ENCODE peak calls at places on chromosomes 5 and 9, in five cellular contexts. D is stomach, G is fibroblast of lung, W is tibial nerve, N is ovary. Y is an unnamed sample.

GRCh38 chr9:98288876-98289275 is 33.4 kb upstream of the TBC1D2 start:
- DNase-seq in N (no peak), D (no peak), W (no peak), G (no peak), Y (no peak)

GRCh38 chr9:73680831-73681230 is 529.2 kb downstream of the ANXA1 start:
- DNase-seq in W (no peak), G (no peak), N (no peak), D (no peak), Y (peak)

GRCh38 chr5:170427672-170428236 is 38.6 kb upstream of the KCNMB1 start:
- DNase-seq in G (no peak), W (no peak), D (no peak), N (no peak), Y (peak)

GRCh38 chr5:176589039-176589769 is 20.8 kb downstream of the GPRIN1 start:
- DNase-seq in N (no peak), G (no peak), D (no peak), W (no peak), Y (no peak)

GRCh38 chr9:135617991-135618411 is 21.3 kb downstream of the GLT6D1 start:
- DNase-seq in G (no peak), D (no peak), W (no peak), N (no peak), Y (no peak)

GRCh38 chr5:2750026-2750757 is 1.3 kb downstream of the IRX2 start:
- DNase-seq in N (no peak), W (no peak), D (no peak), G (no peak), Y (no peak)

GRCh38 chr5:154288145-154288544 is 97.6 kb downstream of the GALNT10 start:
- DNase-seq in W (peak), G (peak), D (peak), N (peak), Y (peak)

GRCh38 chr9:36876056-36876455 is 158.0 kb downstream of the PAX5 start:
- DNase-seq in D (no peak), G (no peak), W (no peak), N (no peak), Y (no peak)

GRCh38 chr9:336039-336438 is 121.4 kb downstream of the DOCK8 start:
- DNase-seq in W (no peak), D (peak), N (no peak), G (no peak), Y (no peak)

GRCh38 chr5:73380052-73380451 is 68.5 kb downstream of the FOXD1 start:
- DNase-seq in W (peak), N (no peak), D (no peak), G (peak), Y (no peak)

GRCh38 chr9:77839459-77840140 is 191.5 kb upstream of the GNA14 start:
- DNase-seq in D (no peak), W (no peak), G (peak), N (no peak), Y (peak)

GRCh38 chr5:10757043-10757442 is 4.0 kb downstream of the DAP start:
- DNase-seq in W (no peak), N (no peak), G (no peak), D (no peak), Y (no peak)

GRCh38 chr5:10760033-10760975 is 730 bp downstream of the DAP start:
- DNase-seq in W (peak), N (no peak), G (peak), D (peak), Y (peak)

GRCh38 chr5:10756539-10756938 is 4.5 kb downstream of the DAP start:
- DNase-seq in W (no peak), D (no peak), G (peak), N (no peak), Y (peak)

GRCh38 chr5:10760976-10761841 is at the start of gene DAP:
- DNase-seq in W (peak), N (peak), G (peak), D (peak), Y (peak)

DNA sequence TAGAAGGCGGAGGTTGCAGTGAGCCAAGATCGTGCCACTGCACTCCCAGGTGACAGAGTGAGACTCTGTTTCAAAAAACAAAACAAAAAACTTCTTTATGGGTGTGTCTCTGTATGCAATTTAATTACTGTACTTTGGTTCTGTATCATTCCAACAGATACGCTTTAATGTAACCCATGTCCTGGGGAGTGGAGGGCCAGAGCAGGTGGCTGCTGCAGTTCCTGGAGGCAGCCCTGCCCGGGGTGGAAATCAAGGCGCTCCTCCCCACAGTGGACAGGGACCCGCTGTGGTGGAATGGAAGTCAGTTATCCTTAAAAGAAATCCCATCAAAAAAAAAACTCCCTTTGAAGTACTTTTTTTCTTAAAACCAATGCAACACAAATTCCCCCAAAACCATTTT is 1.9 kb downstream of the DAP start:
- DNase-seq in G (no peak), D (no peak), N (no peak), W (no peak), Y (no peak)
- H3K4me3 ChIP-seq in G (peak), D (peak), N (no peak), W (no peak), Y (no peak)

GRCh38 chr9:93861736-93862358 is 93.3 kb downstream of the BARX1 start:
- DNase-seq in W (no peak), N (no peak), G (no peak), D (no peak), Y (no peak)
- TF ChIP-seq CTCF in W (no peak), N (no peak), G (no peak), D (no peak), Y (no peak)

DNA sequence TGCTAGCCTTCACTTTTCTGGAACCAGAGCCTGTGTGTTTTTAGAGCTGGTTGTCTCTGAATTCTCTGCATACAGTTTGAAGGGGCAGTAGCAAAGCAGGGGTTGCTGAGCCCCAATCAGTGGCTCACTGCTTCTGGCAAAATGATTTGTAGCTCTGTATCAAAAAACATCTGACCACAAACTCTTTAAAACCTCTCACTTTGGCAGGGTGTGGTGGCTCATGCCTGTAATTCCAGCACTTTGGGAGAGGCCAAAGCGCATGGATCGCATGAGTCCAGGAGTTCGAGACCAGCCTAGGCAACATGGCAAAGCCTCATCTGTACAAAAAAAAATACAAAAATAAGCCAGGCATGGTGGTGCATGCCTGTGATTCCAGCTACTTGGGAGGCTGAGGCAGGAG is 28.3 kb upstream of the APC start:
- DNase-seq in W (no peak), G (peak), N (no peak), D (no peak), Y (no peak)
- H3K4me3 ChIP-seq in W (no peak), G (peak), N (no peak), D (peak), Y (no peak)

GRCh38 chr9:128770286-128770685 is 1.4 kb downstream of the ZER1 start:
- DNase-seq in N (no peak), W (no peak), D (no peak), G (no peak), Y (no peak)

GRCh38 chr9:128762664-128763449 is 8.9 kb downstream of the ZER1 start:
- DNase-seq in D (no peak), N (no peak), G (no peak), W (no peak), Y (peak)

GRCh38 chr9:128768581-128768980 is 3.1 kb downstream of the ZER1 start:
- DNase-seq in N (no peak), D (no peak), G (no peak), W (no peak), Y (no peak)

GRCh38 chr9:128764361-128764760 is 7.4 kb downstream of the ZER1 start:
- DNase-seq in G (no peak), W (no peak), D (no peak), N (no peak), Y (no peak)

GRCh38 chr9:128765499-128765898 is 6.2 kb downstream of the ZER1 start:
- DNase-seq in D (no peak), G (no peak), W (no peak), N (no peak), Y (no peak)
- TF ChIP-seq CTCF in D (no peak), G (no peak), W (no peak), N (no peak), Y (no peak)

DNA sequence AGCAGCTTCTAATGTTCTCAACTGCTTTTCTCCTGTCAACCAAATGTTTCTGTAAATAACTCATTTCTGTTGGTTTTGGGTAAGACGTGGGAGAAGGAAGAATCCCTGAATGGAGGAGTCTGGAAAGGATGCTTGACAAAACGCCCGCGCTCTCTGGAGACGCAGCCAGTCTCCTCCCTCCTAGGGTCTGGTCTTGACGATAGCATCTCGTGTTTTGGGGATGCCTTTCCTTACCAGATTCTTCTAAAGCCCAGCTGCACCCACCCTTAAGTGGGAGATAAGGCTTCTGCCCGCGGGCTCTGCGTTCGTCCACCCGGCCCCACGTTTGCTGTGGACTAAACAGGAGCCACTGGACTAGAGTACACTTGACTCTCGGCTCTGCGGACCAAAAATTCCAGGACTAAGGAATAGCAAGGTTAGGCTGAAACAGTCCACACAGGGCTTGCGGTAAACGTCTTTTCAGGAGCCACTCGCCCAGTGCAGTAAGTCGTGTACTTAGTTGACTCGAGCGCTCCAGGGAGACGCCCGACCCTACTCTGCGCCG is 491 bp upstream of the CTSL start:
- DNase-seq in W (peak), N (peak), G (peak), D (no peak), Y (peak)
- H3K4me3 ChIP-seq in W (peak), N (peak), G (peak), D (peak), Y (peak)

Y was measured in fibroblast of mammary gland.